ENCODE peak calls at places on chromosomes 13 and 19, in ten cellular contexts. U, B, X, R, S, Q, N, T, A and C are unnamed samples. For H3K9me3, the result is how much of the 10 kb centered on the place peaks cover.

GRCh38 chr13:111470933-111471332 is 150.5 kb downstream of the TEX29 start:
- DNase-seq in U (no peak), B (no peak), X (no peak), R (no peak), S (no peak), Q (no peak), N (no peak), T (no peak), A (no peak), C (no peak)

GRCh38 chr19:48991823-48992570 is 1.1 kb downstream of the GYS1 start:
- DNase-seq in U (peak), B (peak), X (peak), R (peak), S (peak), Q (no peak), N (no peak), T (peak), A (no peak), C (no peak)

GRCh38 chr19:42081584-42082258 is 5.8 kb downstream of the ZNF574 start:
- DNase-seq in U (no peak), B (no peak), X (no peak), R (no peak), S (peak), Q (no peak), N (no peak), T (no peak), A (no peak), C (no peak)

GRCh38 chr13:77774181-77774580 is 76.7 kb downstream of the SLAIN1 start:
- DNase-seq in U (no peak), B (no peak), X (no peak), R (no peak), S (no peak), Q (no peak), N (no peak), T (no peak), A (no peak), C (no peak)

GRCh38 chr19:29552454-29553280 is 26.9 kb downstream of the VSTM2B start:
- DNase-seq in U (no peak), B (no peak), X (no peak), R (no peak), S (no peak), Q (no peak), N (no peak), T (peak), A (no peak), C (no peak)

GRCh38 chr13:30985637-30986205 is 53.3 kb downstream of the TEX26 start:
- DNase-seq in U (no peak), B (no peak), X (no peak), R (no peak), S (peak), Q (no peak), N (no peak), T (no peak), A (no peak), C (no peak)

GRCh38 chr19:50266896-50267295 is 62.3 kb downstream of the KCNC3 start:
- DNase-seq in U (no peak), B (no peak), X (no peak), R (no peak), S (no peak), Q (no peak), N (no peak), T (no peak), A (no peak), C (no peak)

GRCh38 chr19:42199440-42200115 is 17.9 kb downstream of the DEDD2 start:
- DNase-seq in U (no peak), B (no peak), X (peak), R (no peak), S (no peak), Q (peak), N (peak), T (no peak), A (peak), C (peak)

GRCh38 chr19:46634656-46635218 is 1.3 kb downstream of the GNG8 start:
- DNase-seq in U (no peak), B (no peak), X (no peak), R (no peak), S (no peak), Q (peak), N (no peak), T (no peak), A (no peak), C (no peak)

GRCh38 chr13:40189885-40190655 is 476.4 kb downstream of the FOXO1 start:
- DNase-seq in U (no peak), B (no peak), X (no peak), R (no peak), S (peak), Q (no peak), N (no peak), T (no peak), A (no peak), C (no peak)

GRCh38 chr13:98890920-98891319 is 86.9 kb downstream of the DOCK9 start:
- DNase-seq in U (no peak), B (no peak), X (no peak), R (no peak), S (no peak), Q (no peak), N (no peak), T (no peak), A (no peak), C (no peak)

GRCh38 chr13:106212436-106213010 is 322.9 kb downstream of the EFNB2 start:
- DNase-seq in U (no peak), B (no peak), X (no peak), R (no peak), S (no peak), Q (no peak), N (no peak), T (no peak), A (no peak), C (no peak)

GRCh38 chr19:41244117-41244516 is 20.1 kb upstream of the HNRNPUL1 start:
- DNase-seq in U (no peak), B (no peak), X (no peak), R (no peak), S (no peak), Q (no peak), N (no peak), T (no peak), A (no peak), C (no peak)

GRCh38 chr13:20206836-20207235 is 14.1 kb upstream of the GJB2 start:
- DNase-seq in U (no peak), B (no peak), X (no peak), R (no peak), S (no peak), Q (no peak), N (no peak), T (no peak), A (no peak), C (no peak)

GRCh38 chr13:37617162-37617561 is 18.6 kb upstream of the POSTN start:
- DNase-seq in U (no peak), B (no peak), X (no peak), R (no peak), S (peak), Q (no peak), N (no peak), T (no peak), A (no peak), C (no peak)

GRCh38 chr13:99975626-99976025 is 4.1 kb upstream of the ZIC5 start:
- DNase-seq in U (no peak), B (no peak), X (no peak), R (no peak), S (no peak), Q (no peak), N (no peak), T (no peak), A (no peak), C (no peak)

GRCh38 chr13:113437408-113438010 is 15.8 kb downstream of the ADPRHL1 start:
- DNase-seq in U (no peak), B (no peak), X (peak), R (no peak), S (peak), Q (peak), N (no peak), T (no peak), A (no peak), C (no peak)

GRCh38 chr13:97254809-97255208 is 32.7 kb downstream of the MBNL2 start:
- DNase-seq in U (no peak), B (no peak), X (no peak), R (no peak), S (no peak), Q (no peak), N (no peak), T (no peak), A (no peak), C (no peak)

GRCh38 chr19:343941-344624 is 513 bp downstream of the MIER2 start:
- DNase-seq in U (no peak), B (no peak), X (peak), R (no peak), S (peak), Q (peak), N (no peak), T (no peak), A (no peak), C (no peak)

GRCh38 chr13:41916173-41916954 is 44.5 kb downstream of the VWA8 start:
- DNase-seq in U (no peak), B (no peak), X (no peak), R (peak), S (peak), Q (no peak), N (no peak), T (no peak), A (peak), C (no peak)

GRCh38 chr13:50400930-50401553 is 385.8 kb downstream of the KCNRG start:
- DNase-seq in U (no peak), B (no peak), X (no peak), R (peak), S (peak), Q (no peak), N (no peak), T (no peak), A (no peak), C (no peak)

GRCh38 chr13:113646921-113647340 is 11.1 kb downstream of the ATP4B start:
- DNase-seq in U (no peak), B (no peak), X (peak), R (no peak), S (no peak), Q (no peak), N (no peak), T (peak), A (no peak), C (no peak)

GRCh38 chr19:30335306-30335886 is 36.8 kb upstream of the ZNF536 start:
- DNase-seq in U (no peak), B (no peak), X (no peak), R (no peak), S (no peak), Q (no peak), N (no peak), T (no peak), A (no peak), C (no peak)

GRCh38 chr13:110272651-110273050 is 34.3 kb downstream of the COL4A1 start:
- DNase-seq in U (no peak), B (no peak), X (no peak), R (no peak), S (no peak), Q (no peak), N (no peak), T (no peak), A (no peak), C (no peak)

GRCh38 chr19:5141278-5141925 is 172.5 kb downstream of the KDM4B start:
- DNase-seq in U (no peak), B (no peak), X (peak), R (no peak), S (peak), Q (no peak), N (peak), T (no peak), A (no peak), C (no peak)

GRCh38 chr13:43377149-43377548 is 353.8 kb downstream of the DNAJC15 start:
- DNase-seq in U (no peak), B (no peak), X (peak), R (no peak), S (peak), Q (no peak), N (no peak), T (peak), A (no peak), C (no peak)

GRCh38 chr19:29540128-29540527 is 14.3 kb downstream of the VSTM2B start:
- DNase-seq in U (no peak), B (no peak), X (no peak), R (no peak), S (no peak), Q (no peak), N (no peak), T (peak), A (no peak), C (no peak)

GRCh38 chr19:31372245-31372781 is 23.1 kb upstream of the TSHZ3 start:
- DNase-seq in U (no peak), B (no peak), X (no peak), R (no peak), S (no peak), Q (no peak), N (no peak), T (peak), A (peak), C (no peak)

GRCh38 chr19:4878491-4878968 is 11.1 kb upstream of the PLIN3 start:
- DNase-seq in U (no peak), B (no peak), X (peak), R (no peak), S (no peak), Q (no peak), N (no peak), T (no peak), A (no peak), C (no peak)

GRCh38 chr13:113976711-113977684 is 3.1 kb upstream of the C13orf46 start:
- DNase-seq in U (peak), B (no peak), X (peak), R (peak), S (peak), Q (peak), N (peak), T (peak), A (no peak), C (no peak)

GRCh38 chr13:113208424-113209335 is at the start of gene PCID2:
- DNase-seq in U (peak), B (peak), X (peak), R (no peak), S (peak), Q (peak), N (peak), T (peak), A (peak), C (peak)

GRCh38 chr19:56603829-56604228 is 8.7 kb downstream of the ZNF71 start:
- DNase-seq in U (no peak), B (no peak), X (no peak), R (no peak), S (no peak), Q (no peak), N (no peak), T (no peak), A (no peak), C (no peak)

GRCh38 chr19:56597696-56598095 is 2.6 kb downstream of the ZNF71 start:
- DNase-seq in U (no peak), B (no peak), X (no peak), R (no peak), S (no peak), Q (no peak), N (no peak), T (no peak), A (no peak), C (no peak)

GRCh38 chr19:56596676-56597075 is 1.6 kb downstream of the ZNF71 start:
- DNase-seq in U (no peak), B (no peak), X (no peak), R (no peak), S (no peak), Q (no peak), N (no peak), T (no peak), A (no peak), C (no peak)

GRCh38 chr19:56595548-56595899 is 422 bp downstream of the ZNF71 start:
- DNase-seq in U (no peak), B (no peak), X (no peak), R (no peak), S (no peak), Q (no peak), N (no peak), T (no peak), A (no peak), C (no peak)

GRCh38 chr19:56601375-56601774 is 6.3 kb downstream of the ZNF71 start:
- DNase-seq in U (no peak), B (no peak), X (no peak), R (no peak), S (no peak), Q (no peak), N (no peak), T (no peak), A (no peak), C (no peak)
- H3K9me3 ChIP-seq in U (under half), B (half or more), X (under half), R (half or more), S (under half), Q (under half), N (under half), T (under half), A (under half), C (under half)

GRCh38 chr13:19185865-19186645 is 4.4 kb upstream of the TUBA3C start:
- DNase-seq in U (no peak), B (no peak), X (no peak), R (no peak), S (no peak), Q (no peak), N (no peak), T (no peak), A (no peak), C (no peak)
- H3K9me3 ChIP-seq in U (under half), B (under half), X (under half), R (half or more), S (under half), Q (under half), N (under half), T (under half), A (under half), C (under half)

GRCh38 chr13:51646041-51646670 is 61.9 kb downstream of the WDFY2 start:
- DNase-seq in U (no peak), B (no peak), X (no peak), R (no peak), S (no peak), Q (no peak), N (no peak), T (no peak), A (peak), C (no peak)

GRCh38 chr13:51645154-51645650 is 60.9 kb downstream of the WDFY2 start:
- DNase-seq in U (no peak), B (no peak), X (no peak), R (no peak), S (peak), Q (no peak), N (peak), T (no peak), A (peak), C (peak)

GRCh38 chr13:51644649-51645048 is 60.4 kb downstream of the WDFY2 start:
- DNase-seq in U (no peak), B (no peak), X (peak), R (no peak), S (peak), Q (no peak), N (no peak), T (no peak), A (no peak), C (no peak)

GRCh38 chr13:51643882-51644281 is 59.6 kb downstream of the WDFY2 start:
- DNase-seq in U (no peak), B (no peak), X (no peak), R (peak), S (peak), Q (no peak), N (no peak), T (no peak), A (no peak), C (no peak)

DNA sequence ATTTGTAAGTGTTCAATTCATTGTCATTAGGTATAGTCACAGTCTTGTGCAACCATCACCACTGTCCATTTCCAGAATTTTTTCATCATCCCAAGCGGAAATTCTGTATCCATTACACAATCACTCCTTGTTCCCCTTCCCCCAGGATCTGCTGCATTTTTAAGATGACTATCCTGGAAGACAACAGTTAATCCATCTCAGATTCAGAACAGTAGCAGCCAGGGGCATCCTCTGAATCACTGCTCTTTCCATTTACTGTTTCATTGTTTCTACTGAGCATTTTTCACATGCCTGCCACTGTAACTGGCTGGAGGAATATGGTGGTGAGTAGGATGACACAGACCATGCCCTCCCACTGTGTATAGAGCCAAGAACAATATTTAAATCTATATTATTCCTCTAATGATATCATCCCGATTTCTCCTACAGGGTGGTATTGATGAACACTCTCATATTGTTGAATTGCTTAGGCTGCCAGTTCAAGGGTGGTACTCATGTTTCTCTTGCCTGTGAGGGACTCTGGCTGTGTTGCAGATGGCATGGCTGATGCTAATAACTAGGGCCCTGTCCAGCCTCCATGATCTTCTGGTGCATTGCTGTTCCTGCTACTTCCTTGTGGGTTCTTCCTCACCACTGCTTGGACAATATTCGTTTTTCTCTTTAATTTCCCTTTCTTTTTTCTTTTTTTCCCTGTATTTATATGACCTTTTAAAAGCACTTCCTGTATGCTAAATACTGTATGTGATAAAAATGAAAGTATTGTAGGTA is 59.0 kb downstream of the WDFY2 start:
- DNase-seq in U (no peak), B (no peak), X (no peak), R (peak), S (peak), Q (peak), N (no peak), T (no peak), A (no peak), C (no peak)
- H3K9me3 ChIP-seq in U (under half), B (under half), X (under half), R (under half), S (under half), Q (under half), N (under half), T (under half), A (under half), C (under half)

GRCh38 chr13:48074006-48074405 is 20.9 kb downstream of the MED4 start:
- DNase-seq in U (no peak), B (no peak), X (no peak), R (no peak), S (no peak), Q (no peak), N (no peak), T (no peak), A (no peak), C (no peak)
- H3K9me3 ChIP-seq in U (under half), B (under half), X (under half), R (under half), S (under half), Q (under half), N (under half), T (under half), A (under half), C (under half)

DNA sequence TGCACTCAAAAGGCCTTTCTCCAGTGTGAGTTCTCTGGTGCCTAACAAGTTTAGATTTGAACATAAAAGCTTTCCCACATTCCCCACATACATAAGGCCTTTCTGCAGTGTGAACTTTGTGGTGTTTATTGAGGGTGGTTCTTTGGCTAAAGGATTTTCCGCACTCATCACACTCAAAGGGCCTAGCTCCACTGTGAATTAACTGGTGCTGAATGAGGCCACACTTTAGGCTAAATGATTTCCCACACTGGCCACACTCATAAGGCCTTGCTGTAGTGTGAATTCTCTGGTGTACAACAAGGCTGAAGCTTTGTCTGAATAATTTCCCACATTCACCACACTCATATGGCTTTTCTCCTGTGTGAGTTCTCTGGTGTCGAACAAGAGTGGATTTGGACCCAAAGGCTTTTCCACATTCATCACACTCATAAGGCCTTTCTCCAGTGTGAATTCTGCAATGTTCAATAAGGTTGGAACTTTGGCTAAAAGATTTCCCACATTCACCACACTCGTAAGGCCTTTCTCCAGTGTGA is 6.2 kb downstream of the ZNF416 start:
- DNase-seq in U (no peak), B (no peak), X (no peak), R (no peak), S (no peak), Q (no peak), N (no peak), T (no peak), A (no peak), C (no peak)
- H3K9me3 ChIP-seq in U (half or more), B (half or more), X (half or more), R (half or more), S (under half), Q (under half), N (half or more), T (half or more), A (half or more), C (half or more)